ENCODE peak calls at places on chromosomes 13 and 19, in six cellular contexts. One of them, this sample, is unnamed. For H3K4me1, the result is how much of the 10 kb centered on the place peaks cover.

GRCh38 chr13:105167385-105167784 is 1368.1 kb downstream of the EFNB2 start:
- DNase-seq in uterus: no peak
- DNase-seq in GM23248: no peak
- DNase-seq in stomach: no peak
- DNase-seq in psoas muscle: no peak
- DNase-seq in esophagus muscularis mucosa: no peak
- DNase-seq in this sample: no peak

GRCh38 chr19:57348136-57348535 is 2.9 kb upstream of the ZNF304 start:
- DNase-seq in esophagus muscularis mucosa: no peak
- DNase-seq in psoas muscle: no peak
- DNase-seq in stomach: no peak
- DNase-seq in GM23248: peak
- DNase-seq in uterus: no peak
- DNase-seq in this sample: no peak

GRCh38 chr19:2820112-2820702 is 539 bp downstream of the ZNF554 start:
- DNase-seq in esophagus muscularis mucosa: no peak
- DNase-seq in uterus: no peak
- DNase-seq in stomach: no peak
- DNase-seq in psoas muscle: no peak
- DNase-seq in GM23248: peak
- DNase-seq in this sample: no peak

GRCh38 chr13:99960663-99961440 is 10.7 kb downstream of the ZIC5 start:
- DNase-seq in esophagus muscularis mucosa: no peak
- DNase-seq in uterus: no peak
- DNase-seq in stomach: peak
- DNase-seq in psoas muscle: no peak
- DNase-seq in GM23248: no peak
- DNase-seq in this sample: no peak

GRCh38 chr19:18543814-18544475 is 572 bp upstream of the FKBP8 start:
- DNase-seq in psoas muscle: no peak
- DNase-seq in stomach: peak
- DNase-seq in esophagus muscularis mucosa: no peak
- DNase-seq in uterus: peak
- DNase-seq in GM23248: peak
- DNase-seq in this sample: peak

GRCh38 chr19:47458672-47459071 is 13.0 kb downstream of the SLC8A2 start:
- DNase-seq in esophagus muscularis mucosa: no peak
- DNase-seq in GM23248: no peak
- DNase-seq in stomach: no peak
- DNase-seq in uterus: no peak
- DNase-seq in psoas muscle: no peak
- DNase-seq in this sample: no peak

GRCh38 chr13:106651442-106651841 is 83.5 kb upstream of the ARGLU1 start:
- DNase-seq in uterus: no peak
- DNase-seq in psoas muscle: no peak
- DNase-seq in esophagus muscularis mucosa: no peak
- DNase-seq in GM23248: no peak
- DNase-seq in stomach: no peak
- DNase-seq in this sample: no peak

GRCh38 chr19:8196271-8196908 is 12.8 kb upstream of the CERS4 start:
- DNase-seq in esophagus muscularis mucosa: no peak
- DNase-seq in uterus: no peak
- DNase-seq in psoas muscle: no peak
- DNase-seq in stomach: no peak
- DNase-seq in GM23248: no peak
- DNase-seq in this sample: no peak

GRCh38 chr13:110258876-110259631 is 47.9 kb downstream of the COL4A1 start:
- DNase-seq in GM23248: peak
- DNase-seq in esophagus muscularis mucosa: no peak
- DNase-seq in psoas muscle: no peak
- DNase-seq in uterus: no peak
- DNase-seq in stomach: no peak
- DNase-seq in this sample: no peak

GRCh38 chr13:112753868-112754267 is 64.0 kb downstream of the ATP11A start:
- DNase-seq in uterus: no peak
- DNase-seq in GM23248: no peak
- DNase-seq in esophagus muscularis mucosa: no peak
- DNase-seq in psoas muscle: peak
- DNase-seq in stomach: no peak
- DNase-seq in this sample: no peak

GRCh38 chr13:101529419-101529818 is 76.9 kb downstream of the ITGBL1 start:
- DNase-seq in esophagus muscularis mucosa: no peak
- DNase-seq in GM23248: peak
- DNase-seq in psoas muscle: no peak
- DNase-seq in stomach: no peak
- DNase-seq in uterus: no peak
- DNase-seq in this sample: no peak

GRCh38 chr19:45848922-45849321 is 14.0 kb downstream of the SYMPK start:
- DNase-seq in esophagus muscularis mucosa: no peak
- DNase-seq in GM23248: peak
- DNase-seq in stomach: no peak
- DNase-seq in psoas muscle: no peak
- DNase-seq in uterus: no peak
- DNase-seq in this sample: no peak

GRCh38 chr19:2528543-2529173 is 52.7 kb downstream of the GADD45B start:
- DNase-seq in uterus: no peak
- DNase-seq in GM23248: no peak
- DNase-seq in esophagus muscularis mucosa: no peak
- DNase-seq in psoas muscle: peak
- DNase-seq in stomach: peak
- DNase-seq in this sample: no peak

GRCh38 chr13:95924389-95924994 is 128.7 kb downstream of the UGGT2 start:
- DNase-seq in GM23248: peak
- DNase-seq in uterus: no peak
- DNase-seq in stomach: no peak
- DNase-seq in psoas muscle: no peak
- DNase-seq in esophagus muscularis mucosa: no peak
- DNase-seq in this sample: no peak

GRCh38 chr13:38914070-38914469 is 76.6 kb downstream of the STOML3 start:
- DNase-seq in GM23248: peak
- DNase-seq in esophagus muscularis mucosa: no peak
- DNase-seq in uterus: no peak
- DNase-seq in stomach: no peak
- DNase-seq in psoas muscle: no peak
- DNase-seq in this sample: no peak

GRCh38 chr19:18091217-18091608 is 4.5 kb upstream of the IL12RB1 start:
- DNase-seq in psoas muscle: peak
- DNase-seq in esophagus muscularis mucosa: no peak
- DNase-seq in GM23248: no peak
- DNase-seq in uterus: no peak
- DNase-seq in stomach: peak
- DNase-seq in this sample: no peak

GRCh38 chr13:108961542-108962125 is 332.2 kb downstream of the MYO16 start:
- DNase-seq in stomach: no peak
- DNase-seq in psoas muscle: no peak
- DNase-seq in GM23248: peak
- DNase-seq in esophagus muscularis mucosa: no peak
- DNase-seq in uterus: no peak
- DNase-seq in this sample: no peak

GRCh38 chr19:8571006-8571411 is 6.2 kb downstream of the MYO1F start:
- DNase-seq in esophagus muscularis mucosa: no peak
- DNase-seq in GM23248: peak
- DNase-seq in uterus: no peak
- DNase-seq in stomach: peak
- DNase-seq in psoas muscle: no peak
- DNase-seq in this sample: no peak

GRCh38 chr13:34764246-34764645 is 177.8 kb upstream of the NBEA start:
- DNase-seq in esophagus muscularis mucosa: no peak
- DNase-seq in GM23248: no peak
- DNase-seq in stomach: no peak
- DNase-seq in psoas muscle: no peak
- DNase-seq in uterus: no peak
- DNase-seq in this sample: no peak

GRCh38 chr19:12745166-12745897 is 6.3 kb upstream of the BEST2 start:
- DNase-seq in stomach: no peak
- DNase-seq in psoas muscle: no peak
- DNase-seq in esophagus muscularis mucosa: no peak
- DNase-seq in uterus: no peak
- DNase-seq in GM23248: no peak
- DNase-seq in this sample: no peak

GRCh38 chr19:35996777-35997176 is 1.8 kb downstream of the SDHAF1 start:
- DNase-seq in GM23248: peak
- DNase-seq in stomach: no peak
- DNase-seq in uterus: no peak
- DNase-seq in esophagus muscularis mucosa: no peak
- DNase-seq in psoas muscle: no peak
- DNase-seq in this sample: no peak
- H3K27ac ChIP-seq in GM23248: no peak
- H3K27ac ChIP-seq in stomach: peak
- H3K27ac ChIP-seq in uterus: peak
- H3K27ac ChIP-seq in esophagus muscularis mucosa: peak
- H3K27ac ChIP-seq in psoas muscle: no peak
- H3K27ac ChIP-seq in this sample: no peak

GRCh38 chr13:114096031-114096485 is 36.4 kb downstream of the RASA3 start:
- DNase-seq in stomach: no peak
- DNase-seq in uterus: peak
- DNase-seq in esophagus muscularis mucosa: no peak
- DNase-seq in psoas muscle: peak
- DNase-seq in GM23248: no peak
- DNase-seq in this sample: peak

GRCh38 chr13:114096811-114097503 is 35.5 kb downstream of the RASA3 start:
- DNase-seq in GM23248: no peak
- DNase-seq in psoas muscle: peak
- DNase-seq in stomach: no peak
- DNase-seq in uterus: peak
- DNase-seq in esophagus muscularis mucosa: no peak
- DNase-seq in this sample: peak

GRCh38 chr13:114099191-114099590 is 33.2 kb downstream of the RASA3 start:
- DNase-seq in esophagus muscularis mucosa: peak
- DNase-seq in GM23248: peak
- DNase-seq in stomach: no peak
- DNase-seq in psoas muscle: peak
- DNase-seq in uterus: peak
- DNase-seq in this sample: peak

GRCh38 chr13:114097893-114098688 is 34.3 kb downstream of the RASA3 start:
- DNase-seq in esophagus muscularis mucosa: no peak
- DNase-seq in psoas muscle: peak
- DNase-seq in GM23248: no peak
- DNase-seq in stomach: no peak
- DNase-seq in uterus: peak
- DNase-seq in this sample: peak

DNA sequence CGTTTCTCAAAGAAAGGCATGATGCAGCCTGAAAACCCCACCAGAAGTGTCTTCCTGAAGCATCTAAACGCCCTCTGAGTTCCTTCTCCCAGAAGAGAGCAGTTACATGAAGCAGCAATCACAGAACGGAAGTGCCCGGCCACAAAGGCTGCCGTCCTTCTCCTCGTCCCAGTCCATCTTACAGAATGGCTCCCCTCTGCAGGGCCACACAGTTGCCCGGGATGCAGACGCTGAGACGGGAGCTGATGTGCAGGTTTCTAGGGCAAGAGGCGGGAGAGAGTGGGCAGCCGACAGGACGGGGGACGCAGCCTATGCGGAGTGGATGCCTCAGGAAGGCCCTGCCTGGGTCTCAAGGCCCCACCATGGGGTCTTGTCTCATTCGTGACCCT is 34.9 kb downstream of the RASA3 start:
- DNase-seq in esophagus muscularis mucosa: no peak
- DNase-seq in uterus: peak
- DNase-seq in stomach: no peak
- DNase-seq in GM23248: no peak
- DNase-seq in psoas muscle: no peak
- DNase-seq in this sample: no peak
- H3K4me1 ChIP-seq in esophagus muscularis mucosa: under half
- H3K4me1 ChIP-seq in uterus: under half
- H3K4me1 ChIP-seq in stomach: under half
- H3K4me1 ChIP-seq in GM23248: under half
- H3K4me1 ChIP-seq in psoas muscle: under half
- H3K4me1 ChIP-seq in this sample: under half

DNA sequence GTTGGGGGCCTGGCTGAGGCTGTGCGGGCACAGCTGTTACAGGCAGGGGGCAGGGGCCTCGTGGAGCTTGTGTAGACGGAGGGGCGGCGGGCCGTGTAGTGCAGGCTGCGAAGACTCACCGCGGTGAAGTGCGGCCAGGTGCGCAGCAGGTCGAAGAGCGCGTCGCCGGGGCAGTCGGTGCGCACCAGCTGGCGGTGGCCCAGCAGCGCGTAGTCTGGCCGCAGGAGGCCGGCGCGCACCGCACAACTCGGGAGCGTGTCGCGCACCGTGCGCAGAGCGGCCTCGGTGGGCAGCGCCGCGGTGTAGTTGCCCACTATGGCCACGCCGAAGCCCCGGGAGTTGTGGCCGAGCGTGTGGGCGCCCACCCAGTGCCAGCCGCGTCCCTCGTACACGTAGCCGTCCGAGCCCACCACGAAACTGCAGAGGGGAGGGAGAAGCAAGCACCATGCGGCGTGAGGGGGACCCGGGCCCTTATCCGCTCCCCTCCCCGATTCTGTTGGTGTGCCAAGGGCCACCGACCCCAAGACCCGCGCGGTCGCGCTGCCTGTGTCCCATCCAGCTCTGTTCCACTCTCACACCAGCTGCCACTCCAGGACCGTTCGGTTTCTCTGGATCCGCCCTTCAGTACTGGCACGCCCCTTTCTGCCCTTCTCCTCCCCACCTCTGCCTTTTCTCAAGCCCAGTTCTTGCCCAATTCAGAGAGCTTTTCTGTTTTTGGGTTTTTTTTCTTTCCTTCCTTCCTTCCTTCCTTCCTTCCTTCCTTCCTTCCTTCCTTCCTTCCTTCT is 5.4 kb upstream of the RASAL3 start:
- DNase-seq in GM23248: peak
- DNase-seq in psoas muscle: peak
- DNase-seq in stomach: no peak
- DNase-seq in esophagus muscularis mucosa: no peak
- DNase-seq in uterus: no peak
- DNase-seq in this sample: no peak
- H3K4me3 ChIP-seq in GM23248: no peak
- H3K4me3 ChIP-seq in psoas muscle: peak
- H3K4me3 ChIP-seq in stomach: peak
- H3K4me3 ChIP-seq in esophagus muscularis mucosa: peak
- H3K4me3 ChIP-seq in uterus: peak
- H3K4me3 ChIP-seq in this sample: peak

DNA sequence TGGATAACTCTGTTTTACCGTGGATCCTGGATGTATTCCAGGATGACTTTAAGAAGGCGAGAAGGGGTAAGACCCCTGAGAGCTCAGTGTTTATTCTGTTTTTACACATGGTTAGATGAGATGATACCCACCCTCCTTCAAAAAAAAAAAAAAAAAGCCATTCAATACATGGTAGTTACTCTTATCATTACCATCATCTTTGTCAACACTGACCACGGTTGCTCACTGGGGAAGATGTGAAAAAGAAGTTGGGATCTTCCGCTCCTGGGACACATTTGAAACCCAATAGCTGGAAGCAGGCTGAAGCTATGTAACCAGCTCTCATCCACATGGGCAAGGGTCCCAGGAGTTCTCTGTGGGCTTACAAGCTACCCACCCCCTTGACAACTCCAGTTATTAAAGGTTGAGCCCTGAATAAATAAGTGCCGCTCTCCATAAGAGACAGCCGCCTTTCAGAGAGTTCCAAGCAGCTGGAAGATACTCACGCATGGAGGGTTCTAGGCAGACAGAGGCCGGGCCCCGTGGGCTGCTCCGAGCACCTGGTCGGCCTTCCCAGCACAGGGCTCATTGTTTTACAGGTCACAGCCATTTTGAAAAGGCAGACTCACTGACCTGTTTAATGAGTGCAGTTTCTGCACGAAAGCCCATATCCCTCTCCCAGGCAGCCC is 22.8 kb downstream of the SERP2 start:
- DNase-seq in esophagus muscularis mucosa: no peak
- DNase-seq in uterus: no peak
- DNase-seq in psoas muscle: no peak
- DNase-seq in GM23248: no peak
- DNase-seq in stomach: no peak
- DNase-seq in this sample: no peak
- H3K27ac ChIP-seq in esophagus muscularis mucosa: peak
- H3K27ac ChIP-seq in uterus: peak
- H3K27ac ChIP-seq in psoas muscle: no peak
- H3K27ac ChIP-seq in GM23248: no peak
- H3K27ac ChIP-seq in stomach: peak
- H3K27ac ChIP-seq in this sample: peak

This sample was measured in right atrium auricular region.